ENCODE peak calls at places on chromosomes 3 and 15, in seven cellular contexts. O, T, L, W, X, Y and H are unnamed samples.

GRCh38 chr3:196694202-196694638 is 17.8 kb downstream of the CEP19 start:
- DNase-seq in O (no peak), T (no peak), L (peak), W (no peak), X (no peak), Y (no peak), H (no peak)

GRCh38 chr15:42591238-42591936 is 16.0 kb downstream of the STARD9 start:
- DNase-seq in O (no peak), T (peak), L (peak), W (peak), X (no peak), Y (no peak), H (peak)

GRCh38 chr3:29067014-29067413 is 213.9 kb upstream of the RBMS3 start:
- DNase-seq in O (no peak), T (no peak), L (peak), W (no peak), X (no peak), Y (no peak), H (peak)

GRCh38 chr15:71752604-71753289 is 57.6 kb upstream of the NR2E3 start:
- DNase-seq in O (peak), T (peak), L (peak), W (no peak), X (no peak), Y (no peak), H (peak)

GRCh38 chr15:62462268-62462667 is 297.2 kb upstream of the C2CD4B start:
- DNase-seq in O (no peak), T (no peak), L (no peak), W (no peak), X (no peak), Y (no peak), H (no peak)

GRCh38 chr3:185986201-185986600 is 48.4 kb upstream of the TRA2B start:
- DNase-seq in O (no peak), T (no peak), L (no peak), W (peak), X (no peak), Y (no peak), H (no peak)

GRCh38 chr15:57321973-57322601 is 54.2 kb upstream of the CGNL1 start:
- DNase-seq in O (no peak), T (no peak), L (no peak), W (peak), X (no peak), Y (no peak), H (peak)

GRCh38 chr3:197942956-197943556 is 6.9 kb upstream of the RPL35A start:
- DNase-seq in O (peak), T (no peak), L (peak), W (peak), X (no peak), Y (no peak), H (peak)

GRCh38 chr15:29471306-29471705 is 201.7 kb upstream of the NSMCE3 start:
- DNase-seq in O (no peak), T (no peak), L (no peak), W (no peak), X (no peak), Y (no peak), H (no peak)

GRCh38 chr15:98174286-98174685 is 213.8 kb downstream of the ARRDC4 start:
- DNase-seq in O (no peak), T (no peak), L (no peak), W (no peak), X (no peak), Y (no peak), H (no peak)

DNA sequence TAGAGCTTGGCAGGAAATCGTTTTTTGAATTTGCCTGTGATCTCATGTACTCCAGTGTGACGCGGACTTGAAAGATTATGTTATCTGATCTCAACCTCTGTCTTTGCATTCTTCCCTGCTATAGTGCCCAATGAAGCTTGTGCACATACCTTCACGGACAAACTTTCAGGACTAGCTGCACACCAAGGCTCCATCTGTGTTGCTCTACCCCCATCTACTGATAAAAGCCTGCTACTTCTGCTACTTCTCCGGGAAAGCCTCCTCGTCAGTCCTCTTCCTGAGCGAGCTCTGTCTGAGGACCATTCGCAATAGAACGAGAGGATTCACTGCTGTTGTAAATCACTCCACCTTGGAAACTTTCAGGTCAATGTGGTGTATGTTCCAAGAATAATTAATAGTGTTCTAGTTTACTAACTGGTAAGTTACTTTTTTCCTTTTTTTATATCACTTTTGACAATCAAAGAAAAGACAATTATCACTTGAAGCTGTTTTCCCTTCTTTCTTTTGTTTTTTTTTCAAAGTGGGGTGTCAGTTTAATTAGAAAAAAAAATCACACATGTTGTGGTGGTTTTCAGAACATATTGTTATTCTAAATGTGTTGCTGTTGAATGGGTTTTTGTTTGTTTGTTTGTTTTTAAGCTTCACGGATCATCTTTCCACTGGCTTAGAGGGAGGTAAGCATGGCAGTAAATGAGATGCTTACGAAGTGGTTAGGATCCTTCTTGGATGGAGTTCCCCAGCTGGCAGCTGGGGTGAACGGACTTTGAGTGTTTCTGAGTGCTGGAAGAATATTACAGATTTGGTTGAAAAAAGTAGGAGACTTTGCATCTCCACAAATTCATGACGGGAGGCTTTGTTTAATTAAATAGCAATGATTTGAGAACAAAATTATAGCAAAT is 217.7 kb downstream of the ARRDC4 start:
- DNase-seq in O (peak), T (peak), L (peak), W (peak), X (no peak), Y (no peak), H (peak)
- TF ChIP-seq CTCF in O (peak), T (peak), L (peak), W (peak), X (peak), Y (peak), H (peak)

DNA sequence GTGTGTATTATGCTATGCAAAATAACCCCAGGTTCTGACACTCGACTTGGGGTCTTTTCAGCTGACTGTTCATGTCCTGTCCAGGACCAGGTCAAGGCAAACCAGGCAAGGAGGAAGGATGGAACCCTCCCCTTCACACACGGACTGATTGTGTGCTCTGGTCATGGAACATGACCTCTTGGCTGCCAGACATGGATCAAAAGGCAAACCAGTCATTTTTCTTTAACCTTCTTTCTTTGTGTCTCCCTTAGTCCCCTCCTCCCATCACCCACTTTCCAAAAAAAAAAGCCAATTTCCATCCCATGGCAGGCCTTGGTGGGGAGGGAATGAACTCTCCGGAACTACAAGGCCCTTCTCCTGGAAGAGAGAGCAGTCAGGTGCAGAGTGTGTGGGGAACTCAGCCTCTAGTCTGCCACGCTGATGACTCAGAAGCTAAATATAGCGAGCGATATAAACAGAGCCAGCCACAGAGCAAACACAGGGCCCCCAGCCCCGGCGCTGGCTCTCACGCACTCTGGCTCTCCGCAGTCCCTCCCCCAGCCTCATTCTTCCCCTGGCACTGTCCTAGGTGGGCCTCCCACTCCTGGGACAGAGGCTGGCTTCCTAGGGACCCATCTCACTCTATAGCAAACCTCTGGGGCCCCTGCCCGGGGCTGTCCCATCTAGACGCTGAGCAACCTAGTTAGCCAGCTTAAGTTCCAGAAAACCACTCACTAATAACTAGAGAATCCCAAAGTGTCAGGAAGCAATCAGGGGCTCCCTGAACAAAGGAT is 10.0 kb downstream of the BMF start:
- DNase-seq in O (no peak), T (peak), L (peak), W (peak), X (no peak), Y (peak), H (peak)
- TF ChIP-seq POLR2A in O (no peak), T (peak), L (peak), W (peak), X (no peak), Y (peak), H (no peak)

DNA sequence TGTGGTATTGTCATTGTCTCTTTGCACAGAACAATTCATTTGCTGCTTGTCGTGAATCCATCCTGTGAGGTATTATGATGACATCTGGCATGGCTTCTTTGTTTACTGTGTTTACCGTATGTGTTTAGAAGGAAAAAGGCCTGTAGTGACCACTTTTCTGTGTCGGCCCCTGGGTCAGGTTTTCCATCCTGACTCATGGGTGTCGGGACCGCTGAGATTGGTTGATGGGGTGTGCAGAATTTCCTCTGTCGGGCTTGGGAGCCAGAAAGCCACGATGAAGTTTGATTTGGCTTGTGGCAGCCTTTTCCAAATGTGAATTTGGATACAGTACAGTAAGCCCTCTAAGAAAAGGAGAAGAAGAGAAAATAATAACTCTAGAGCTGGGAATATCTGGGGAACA is 113.5 kb downstream of the FNDC3B start:
- DNase-seq in O (no peak), T (no peak), L (peak), W (no peak), X (no peak), Y (no peak), H (peak)
- H3K9ac ChIP-seq in O (peak), T (no peak), L (peak), W (peak), X (no peak), Y (peak), H (peak)

GRCh38 chr15:55198706-55199105 is 2.0 kb upstream of the RSL24D1 start:
- DNase-seq in O (no peak), T (no peak), L (no peak), W (no peak), X (no peak), Y (no peak), H (no peak)

GRCh38 chr15:55196011-55196410 is 730 bp downstream of the RSL24D1 start:
- DNase-seq in O (no peak), T (no peak), L (peak), W (no peak), X (no peak), Y (no peak), H (no peak)

GRCh38 chr15:55197719-55198118 is 978 bp upstream of the RSL24D1 start:
- DNase-seq in O (no peak), T (no peak), L (no peak), W (no peak), X (no peak), Y (no peak), H (no peak)

GRCh38 chr15:55196458-55197361 is at the start of gene RSL24D1:
- DNase-seq in O (peak), T (peak), L (peak), W (peak), X (peak), Y (peak), H (peak)

GRCh38 chr15:55197362-55197705 is 593 bp upstream of the RSL24D1 start:
- DNase-seq in O (no peak), T (no peak), L (no peak), W (peak), X (no peak), Y (no peak), H (no peak)
- TF ChIP-seq CTCF in O (no peak), T (no peak), L (no peak), W (no peak), X (no peak), Y (no peak), H (no peak)

DNA sequence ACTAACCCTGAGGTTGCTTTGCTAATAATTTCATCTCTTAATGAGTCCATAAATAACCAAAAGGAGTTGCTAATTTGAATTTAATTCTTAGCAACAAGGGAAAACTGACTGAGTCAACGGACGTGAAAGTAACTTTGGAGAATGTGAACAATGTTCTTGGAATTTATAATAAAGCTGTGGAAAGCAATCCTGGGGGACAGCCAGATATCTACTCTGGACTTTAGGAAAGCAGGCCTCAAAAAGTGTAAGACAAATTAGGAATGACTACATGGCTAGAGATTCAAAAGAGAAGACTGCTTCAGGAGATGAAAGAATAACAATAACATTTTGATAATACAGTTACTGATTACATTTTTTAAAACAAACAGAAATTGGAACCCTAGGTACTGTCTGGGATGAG is 318.4 kb upstream of the COL8A1 start:
- DNase-seq in O (no peak), T (no peak), L (peak), W (no peak), X (no peak), Y (no peak), H (peak)
- TF ChIP-seq POLR2A in O (no peak), T (no peak), L (no peak), W (no peak), X (no peak), Y (no peak), H (no peak)